ENCODE peak calls at places on chromosomes 4 and X, in seven cellular contexts. O is colonic mucosa, T is AG09309, X is fibroblast of lung, E is mesendoderm, V is HAP-1, S is choroid plexus epithelial cell. J is an unnamed sample.

GRCh38 chrX:139203681-139204575 is 326.6 kb upstream of the F9 start:
- DNase-seq in O (no peak), T (no peak), X (no peak), E (peak), V (peak), S (no peak), J (no peak)

GRCh38 chr4:112938461-112939058 is 110.9 kb upstream of the ANK2 start:
- DNase-seq in O (no peak), T (no peak), X (peak), E (peak), V (no peak), S (peak), J (peak)

GRCh38 chrX:107567370-107567769 is 60.9 kb upstream of the PRPS1 start:
- DNase-seq in O (no peak), T (no peak), X (no peak), E (no peak), V (no peak), S (no peak), J (no peak)

GRCh38 chr4:102253860-102254259 is 91.4 kb downstream of the SLC39A8 start:
- DNase-seq in O (no peak), T (no peak), X (no peak), E (no peak), V (no peak), S (no peak), J (no peak)

GRCh38 chr4:1211951-1212545 is 36.9 kb downstream of the CTBP1 start:
- DNase-seq in O (no peak), T (no peak), X (no peak), E (no peak), V (no peak), S (no peak), J (no peak)

GRCh38 chr4:149645790-149646189 is 169.9 kb downstream of the IQCM start:
- DNase-seq in O (no peak), T (no peak), X (no peak), E (peak), V (no peak), S (peak), J (no peak)

GRCh38 chrX:45295587-45295986 is 94.9 kb upstream of the DIPK2B start:
- DNase-seq in O (peak), T (peak), X (peak), E (no peak), V (peak), S (peak), J (peak)

GRCh38 chr4:140188975-140189374 is 35.0 kb upstream of the MAML3 start:
- DNase-seq in O (no peak), T (peak), X (peak), E (no peak), V (no peak), S (peak), J (peak)

GRCh38 chrX:132716006-132716405 is 227.2 kb upstream of the MBNL3 start:
- DNase-seq in O (no peak), T (no peak), X (peak), E (no peak), V (no peak), S (peak), J (no peak)

GRCh38 chr4:152109585-152110509 is 349.0 kb upstream of the GATB start:
- DNase-seq in O (no peak), T (no peak), X (peak), E (no peak), V (no peak), S (peak), J (peak)

GRCh38 chr4:98778206-98778605 is 119.8 kb upstream of the TSPAN5 start:
- DNase-seq in O (peak), T (peak), X (peak), E (no peak), V (no peak), S (peak), J (peak)

GRCh38 chr4:153137677-153138630 is 66.3 kb upstream of the TRIM2 start:
- DNase-seq in O (no peak), T (no peak), X (no peak), E (no peak), V (peak), S (no peak), J (no peak)

GRCh38 chrX:47278684-47279083 is 45.9 kb downstream of the USP11 start:
- DNase-seq in O (no peak), T (no peak), X (peak), E (no peak), V (no peak), S (peak), J (no peak)

GRCh38 chr4:38867478-38868054 is at the start of gene FAM114A1:
- DNase-seq in O (peak), T (no peak), X (peak), E (peak), V (no peak), S (peak), J (peak)

GRCh38 chr4:148225639-148226038 is 216.6 kb downstream of the NR3C2 start:
- DNase-seq in O (no peak), T (no peak), X (no peak), E (no peak), V (no peak), S (no peak), J (no peak)

GRCh38 chr4:39037491-39037825 is 5.2 kb upstream of the TMEM156 start:
- DNase-seq in O (no peak), T (no peak), X (no peak), E (no peak), V (no peak), S (peak), J (peak)

GRCh38 chrX:103733017-103733416 is 22.3 kb downstream of the TMEM31 start:
- DNase-seq in O (no peak), T (no peak), X (no peak), E (no peak), V (no peak), S (no peak), J (no peak)

GRCh38 chr4:87843936-87844335 is 11.2 kb downstream of the MEPE start:
- DNase-seq in O (no peak), T (peak), X (peak), E (no peak), V (no peak), S (peak), J (no peak)

GRCh38 chr4:110224812-110225211 is 26.4 kb upstream of the ELOVL6 start:
- DNase-seq in O (no peak), T (no peak), X (no peak), E (no peak), V (no peak), S (no peak), J (no peak)

GRCh38 chr4:56668267-56668666 is 12.8 kb downstream of the HOPX start:
- DNase-seq in O (no peak), T (no peak), X (peak), E (peak), V (no peak), S (no peak), J (no peak)

GRCh38 chr4:61772116-61772515 is 572.0 kb downstream of the ADGRL3 start:
- DNase-seq in O (no peak), T (no peak), X (no peak), E (peak), V (no peak), S (peak), J (peak)

GRCh38 chr4:73221734-73222133 is 36.9 kb downstream of the ANKRD17 start:
- DNase-seq in O (no peak), T (no peak), X (no peak), E (peak), V (no peak), S (no peak), J (no peak)
- H3K4me3 ChIP-seq in O (no peak), T (peak), X (peak), E (no peak), V (peak), S (peak), J (peak)

GRCh38 chr4:73406548-73406875 is 2.4 kb downstream of the ALB start:
- DNase-seq in O (no peak), T (no peak), X (no peak), E (no peak), V (no peak), S (no peak), J (no peak)

GRCh38 chr4:73409012-73409862 is 5.2 kb downstream of the ALB start:
- DNase-seq in O (no peak), T (no peak), X (no peak), E (no peak), V (no peak), S (no peak), J (no peak)

GRCh38 chr4:73407227-73407673 is 3.2 kb downstream of the ALB start:
- DNase-seq in O (no peak), T (no peak), X (no peak), E (no peak), V (no peak), S (no peak), J (no peak)

GRCh38 chr4:73409978-73410588 is 6.0 kb downstream of the ALB start:
- DNase-seq in O (no peak), T (no peak), X (no peak), E (no peak), V (no peak), S (no peak), J (no peak)

GRCh38 chr4:73408181-73408867 is 4.2 kb downstream of the ALB start:
- DNase-seq in O (no peak), T (no peak), X (no peak), E (no peak), V (peak), S (no peak), J (no peak)
- H3K4me3 ChIP-seq in O (no peak), T (no peak), X (no peak), E (no peak), V (no peak), S (no peak), J (no peak)

GRCh38 chr4:176276710-176277109 is 7.7 kb upstream of the ASB5 start:
- DNase-seq in O (no peak), T (no peak), X (no peak), E (no peak), V (no peak), S (no peak), J (no peak)
- H3K4me3 ChIP-seq in O (no peak), T (no peak), X (no peak), E (no peak), V (no peak), S (no peak), J (no peak)

DNA sequence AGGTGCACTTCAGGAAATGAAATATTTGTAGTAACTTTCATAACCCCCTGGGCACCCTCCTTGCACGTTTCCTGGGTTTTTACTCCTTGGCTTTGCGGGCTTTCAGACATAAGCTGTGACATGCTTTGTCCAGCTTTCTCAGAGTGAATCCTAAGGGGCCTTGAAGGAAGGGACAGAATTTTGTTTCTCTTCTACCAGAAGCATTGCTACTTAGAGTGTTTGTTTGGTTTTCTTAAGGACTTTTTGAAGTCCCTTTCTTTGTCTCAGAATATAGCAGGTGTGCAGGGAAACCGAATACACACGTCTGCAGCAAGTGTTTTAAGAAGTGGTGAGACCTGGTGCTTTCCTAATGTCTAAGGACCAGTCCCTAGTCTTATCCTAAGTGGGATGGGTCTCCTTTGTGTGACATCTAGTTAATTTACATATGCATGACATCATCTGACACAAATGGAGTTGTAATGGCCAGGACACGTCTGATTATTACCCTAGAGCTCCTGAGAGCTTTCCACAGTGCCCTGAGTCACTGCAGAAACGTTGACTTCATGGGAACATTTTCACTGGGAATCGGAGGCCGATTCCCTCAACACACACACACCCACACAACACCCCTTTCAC is 1.3 kb downstream of the FAM149A start:
- DNase-seq in O (peak), T (no peak), X (peak), E (peak), V (peak), S (no peak), J (no peak)
- H3K4me3 ChIP-seq in O (peak), T (no peak), X (no peak), E (no peak), V (peak), S (no peak), J (peak)

GRCh38 chrX:110791206-110791605 is 4.4 kb downstream of the CHRDL1 start:
- DNase-seq in O (no peak), T (no peak), X (no peak), E (no peak), V (no peak), S (no peak), J (no peak)

GRCh38 chrX:110794601-110795000 is 1.0 kb downstream of the CHRDL1 start:
- DNase-seq in O (no peak), T (no peak), X (no peak), E (no peak), V (no peak), S (no peak), J (no peak)

DNA sequence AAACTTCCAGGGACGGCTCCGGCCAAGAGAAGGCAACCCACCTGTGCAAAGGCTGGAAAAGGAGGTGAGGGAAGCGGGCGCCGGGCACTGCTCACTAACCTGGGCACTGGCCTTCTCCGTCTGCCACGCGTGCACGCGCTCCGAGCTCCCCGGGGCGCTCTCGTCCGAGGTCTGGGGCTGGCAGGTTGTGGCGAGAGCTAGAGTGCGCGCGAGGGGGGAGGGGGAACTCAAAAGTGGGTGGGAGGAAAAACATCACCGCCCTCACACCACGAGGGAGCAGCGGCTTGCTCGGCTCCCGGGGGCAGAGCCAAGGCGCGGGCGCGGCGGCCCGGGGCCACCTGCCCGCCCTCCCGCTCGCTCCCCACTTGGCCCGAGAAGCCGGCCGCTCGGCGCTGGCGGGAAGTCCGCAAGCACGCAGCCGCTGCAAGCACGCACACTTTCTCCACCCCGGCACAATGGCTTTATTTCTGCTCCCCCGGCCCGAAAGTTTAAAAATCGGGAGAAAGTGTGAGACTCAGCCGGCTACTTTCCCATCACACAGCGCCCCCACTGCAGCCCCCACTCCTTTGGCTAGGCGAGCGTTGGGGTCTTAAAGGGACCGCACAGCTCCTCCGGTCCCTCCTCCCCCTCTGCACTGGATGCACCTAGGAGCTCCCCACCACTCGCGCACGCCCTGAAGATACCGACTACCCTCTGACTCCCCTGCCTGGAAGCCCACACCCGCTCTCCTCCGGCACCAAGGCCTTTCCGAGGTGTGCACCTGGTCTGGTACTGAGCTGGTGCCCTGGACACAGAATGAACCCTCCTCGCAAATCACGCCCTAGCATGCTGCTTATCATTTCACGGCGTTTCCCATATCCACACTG is at the start of gene CHRDL1:
- DNase-seq in O (peak), T (no peak), X (peak), E (peak), V (peak), S (no peak), J (no peak)
- H3K4me3 ChIP-seq in O (peak), T (peak), X (peak), E (peak), V (peak), S (no peak), J (peak)

GRCh38 chrX:50643525-50644137 is 170.4 kb downstream of the SHROOM4 start:
- DNase-seq in O (no peak), T (no peak), X (no peak), E (no peak), V (no peak), S (no peak), J (no peak)
- H3K4me3 ChIP-seq in O (no peak), T (no peak), X (no peak), E (no peak), V (no peak), S (no peak), J (no peak)

DNA sequence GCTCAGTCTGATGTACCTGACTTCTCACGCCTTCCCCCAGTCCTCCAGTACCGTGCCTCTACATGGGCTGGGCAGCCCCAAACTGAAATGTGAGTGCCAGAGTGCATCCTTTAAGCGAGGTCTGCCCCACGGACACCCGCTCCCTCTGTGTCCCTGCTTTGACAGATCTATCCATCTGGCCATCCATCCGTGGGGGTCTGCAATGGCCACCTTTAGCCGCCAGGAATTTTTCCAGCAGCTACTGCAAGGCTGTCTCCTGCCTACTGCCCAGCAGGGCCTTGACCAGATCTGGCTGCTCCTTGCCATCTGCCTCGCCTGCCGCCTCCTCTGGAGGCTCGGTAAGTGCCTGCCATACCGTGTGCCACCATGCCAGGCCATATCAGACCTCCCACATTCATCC is 827 bp downstream of the PORCN start:
- DNase-seq in O (no peak), T (no peak), X (no peak), E (no peak), V (no peak), S (no peak), J (no peak)
- H3K4me3 ChIP-seq in O (peak), T (peak), X (peak), E (no peak), V (peak), S (peak), J (peak)

J was measured in astrocyte of the cerebellum.